ENCODE peak calls at places on chromosomes 6 and 20, in eight cellular contexts. J, I, M, U, E, X, C and N are unnamed samples.

GRCh38 chr6:149991838-149992237 is 28.1 kb downstream of the ULBP1 start:
- DNase-seq in I (no peak), U (no peak), E (no peak), C (no peak), M (no peak), J (no peak), X (no peak), N (no peak)

GRCh38 chr20:53034899-53035298 is 62.7 kb downstream of the TSHZ2 start:
- DNase-seq in C (no peak), X (no peak), I (peak; percentile 13), E (no peak), M (no peak), U (no peak), J (no peak), N (no peak)

GRCh38 chr6:85966859-85967258 is 324.2 kb upstream of the SYNCRIP start:
- DNase-seq in X (no peak), M (no peak), C (peak; percentile 54), J (no peak), E (no peak), U (no peak), I (no peak), N (no peak)

GRCh38 chr6:170449835-170450753 is 103.0 kb downstream of the PSMB1 start:
- DNase-seq in X (no peak), M (no peak), E (no peak), C (no peak), I (no peak), U (no peak), J (no peak), N (no peak)

GRCh38 chr20:37879003-37879599 is 23.8 kb upstream of the VSTM2L start:
- DNase-seq in U (no peak), E (no peak), X (no peak), J (no peak), I (no peak), M (no peak), C (no peak), N (no peak)

GRCh38 chr20:1863296-1863695 is 31.9 kb upstream of the SIRPA start:
- DNase-seq in J (no peak), I (no peak), M (no peak), C (no peak), E (no peak), X (no peak), U (no peak), N (no peak)

GRCh38 chr6:42694586-42694985 is 27.8 kb downstream of the PRPH2 start:
- DNase-seq in U (peak; percentile 81), I (no peak), X (no peak), M (no peak), C (no peak), J (no peak), E (no peak), N (no peak)

GRCh38 chr6:30781697-30782424 is 37.5 kb upstream of the IER3 start:
- DNase-seq in J (no peak), M (peak; percentile 36), C (peak; percentile 99), X (peak; percentile 58), E (peak; percentile 94), I (peak; percentile 25), U (peak; percentile 99), N (peak; percentile 99)

GRCh38 chr6:121856296-121856695 is 420.9 kb downstream of the GJA1 start:
- DNase-seq in I (no peak), M (no peak), J (no peak), X (no peak), E (no peak), C (no peak), U (peak; percentile 44), N (no peak)

GRCh38 chr6:133958782-133959181 is 5.8 kb downstream of the TBPL1 start:
- DNase-seq in C (no peak), J (no peak), U (no peak), M (no peak), E (no peak), I (no peak), X (no peak), N (no peak)

GRCh38 chr6:42751055-42751454 is 5.2 kb upstream of the TBCC start:
- DNase-seq in C (no peak), M (no peak), J (no peak), E (no peak), I (no peak), X (no peak), U (no peak), N (no peak)

GRCh38 chr6:144234399-144234798 is 50.7 kb upstream of the UTRN start:
- DNase-seq in J (no peak), U (no peak), M (no peak), C (no peak), X (no peak), E (no peak), I (no peak), N (no peak)

GRCh38 chr6:22153384-22154158 is 143.3 kb downstream of the PRL start:
- DNase-seq in U (no peak), C (no peak), I (no peak), J (no peak), M (no peak), X (no peak), E (no peak), N (peak; percentile 51)

GRCh38 chr6:135073757-135074393 is 19.3 kb upstream of the HBS1L start:
- DNase-seq in I (no peak), X (no peak), U (no peak), M (no peak), C (no peak), E (no peak), J (no peak), N (no peak)

DNA sequence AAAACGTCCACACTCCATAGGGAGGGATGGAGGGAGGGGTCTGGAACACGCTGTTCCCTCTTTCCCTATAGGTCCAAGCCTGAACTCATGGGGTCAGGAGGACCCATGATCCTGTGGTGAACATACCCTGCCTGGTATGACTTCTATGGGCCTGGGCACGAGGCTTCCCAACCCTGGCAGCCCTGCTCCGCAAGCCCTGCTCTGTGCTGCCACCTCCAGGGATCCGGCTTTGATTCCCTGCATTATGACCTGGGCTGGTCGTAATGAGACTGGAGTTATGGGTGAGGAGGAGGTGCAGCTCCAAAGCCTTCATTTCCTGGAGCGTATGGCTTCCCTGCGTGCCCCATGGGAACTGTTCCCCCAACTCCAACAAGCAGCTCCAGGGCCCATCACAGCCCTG is 54.9 kb downstream of the CDH22 start:
- DNase-seq in E (no peak), X (peak; percentile 67), M (no peak), I (no peak), C (no peak), J (no peak), U (no peak), N (no peak)
- TF ChIP-seq CTCF in E (no peak), X (peak; percentile 34), M (no peak), I (peak; percentile 29), C (no peak), J (peak; percentile 15), U (peak; percentile 43), N (no peak)

DNA sequence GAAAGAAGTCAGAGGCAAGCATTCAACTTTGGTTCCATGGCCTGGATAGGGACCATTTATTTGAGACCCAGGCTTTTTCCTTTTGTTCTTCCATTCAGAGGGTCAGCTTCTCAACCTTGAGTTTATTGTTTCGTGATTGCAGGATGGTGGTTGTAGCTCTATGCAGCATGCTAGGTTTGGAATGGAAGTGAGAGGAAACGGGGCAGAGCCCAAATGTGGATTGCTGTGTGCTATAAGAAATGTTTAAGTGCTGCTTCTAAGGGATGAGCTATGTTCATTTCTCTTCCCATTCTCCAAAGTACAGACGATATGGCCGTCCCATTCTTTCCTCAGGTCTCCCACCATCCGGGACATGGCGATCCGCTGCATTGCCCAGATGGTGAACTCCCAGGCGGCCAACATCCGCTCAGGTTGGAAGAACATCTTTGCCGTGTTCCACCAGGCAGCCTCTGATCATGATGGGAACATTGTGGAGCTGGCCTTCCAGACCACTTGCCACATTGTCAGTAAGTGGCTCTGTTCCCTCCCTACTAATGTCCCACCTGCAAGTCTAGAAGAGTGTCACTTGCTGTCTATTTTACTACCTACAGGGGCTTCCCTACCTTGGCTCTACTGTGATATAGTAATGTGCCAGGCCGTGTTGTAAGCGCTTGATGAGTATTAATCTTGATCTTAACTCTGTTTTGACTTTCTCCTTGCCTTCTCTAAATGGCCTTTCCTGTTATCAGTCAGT is 36.0 kb upstream of the CSE1L start:
- DNase-seq in M (no peak), U (no peak), C (no peak), E (no peak), J (no peak), I (no peak), X (no peak), N (no peak)
- TF ChIP-seq CTCF in M (no peak), U (no peak), C (no peak), E (no peak), J (no peak), I (no peak), X (no peak), N (no peak)

DNA sequence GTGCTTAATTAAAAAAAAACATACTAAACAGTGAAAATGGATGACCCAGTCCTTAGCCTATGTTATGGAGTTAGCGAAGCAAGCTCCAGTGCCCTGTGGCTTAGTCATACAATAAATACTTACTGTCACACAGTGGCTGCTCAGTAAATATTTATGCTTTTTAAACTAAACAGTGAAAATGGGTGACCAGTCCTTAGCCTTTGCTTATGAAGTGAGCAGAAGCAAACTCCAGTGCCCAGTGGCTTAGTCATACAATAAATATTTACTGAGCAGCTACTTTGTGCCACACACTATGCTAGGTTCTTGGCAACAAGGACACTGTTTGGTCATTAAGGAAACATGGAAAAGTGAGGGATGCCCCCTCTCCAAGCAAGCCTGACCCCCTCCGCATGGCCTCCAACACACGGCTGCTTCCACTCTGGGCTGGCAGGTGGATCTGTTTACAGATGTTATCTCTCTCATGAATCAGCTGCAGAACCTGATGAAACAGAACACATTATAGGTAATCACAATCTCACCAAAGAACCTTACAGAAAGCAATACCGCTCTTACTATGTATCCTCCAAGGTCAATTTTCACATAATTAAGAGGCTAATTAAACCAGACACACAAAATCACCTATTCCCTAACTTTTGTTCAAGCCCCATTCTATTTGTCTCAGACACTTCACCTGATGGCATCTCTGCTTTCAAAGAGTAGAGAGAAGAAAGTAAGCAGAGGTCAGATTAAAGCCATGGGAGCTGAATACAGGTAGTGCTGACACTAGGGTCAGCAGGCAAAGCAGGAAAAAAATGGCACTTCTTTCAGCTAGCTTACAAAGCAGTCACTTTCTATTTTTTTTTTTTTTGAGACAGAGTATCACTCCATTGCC is 27.3 kb downstream of the CDK5RAP1 start:
- DNase-seq in U (peak; percentile 93), M (no peak), J (no peak), X (peak; percentile 93), E (no peak), I (no peak), C (no peak), N (no peak)
- TF ChIP-seq CTCF in U (no peak), M (no peak), J (no peak), X (no peak), E (no peak), I (no peak), C (no peak), N (no peak)

GRCh38 chr6:10610289-10610688 is 84.1 kb downstream of the C6orf52 start:
- DNase-seq in E (no peak), I (no peak), X (no peak), M (no peak), U (peak; percentile 16), C (no peak), J (no peak), N (no peak)

GRCh38 chr6:10613693-10614092 is 80.7 kb downstream of the C6orf52 start:
- DNase-seq in I (no peak), E (no peak), M (no peak), U (no peak), J (no peak), X (no peak), C (no peak), N (no peak)

GRCh38 chr6:10613077-10613476 is 81.3 kb downstream of the C6orf52 start:
- DNase-seq in E (no peak), M (no peak), J (no peak), C (no peak), I (no peak), U (no peak), X (no peak), N (no peak)

GRCh38 chr6:10609038-10609437 is 85.4 kb downstream of the C6orf52 start:
- DNase-seq in I (no peak), J (no peak), M (no peak), E (no peak), X (no peak), U (no peak), C (no peak), N (no peak)

GRCh38 chr6:10612161-10612560 is 82.3 kb downstream of the C6orf52 start:
- DNase-seq in X (no peak), U (no peak), I (no peak), E (no peak), M (no peak), J (no peak), C (no peak), N (no peak)
- TF ChIP-seq CTCF in X (no peak), U (no peak), I (no peak), E (no peak), M (no peak), J (no peak), C (no peak), N (no peak)